ENCODE peak calls at places on chromosomes 11 and 22, in eight cellular contexts. One of them, this sample, is unnamed.
A peak's percentile ranks its signal among the peaks of the same experiment; 100 is the strongest.

GRCh38 chr11:11056749-11057471 is 199.1 kb upstream of the ZBED5 start:
- DNase-seq in upper lobe of right lung: no peak
- DNase-seq in heart left ventricle: no peak
- DNase-seq in PC-9: no peak
- DNase-seq in psoas muscle: no peak
- DNase-seq in mucosa of descending colon: no peak
- DNase-seq in testis: no peak
- DNase-seq in ovary: no peak
- DNase-seq in this sample: no peak

GRCh38 chr11:99325807-99326206 is 305.1 kb downstream of the CNTN5 start:
- DNase-seq in upper lobe of right lung: no peak
- DNase-seq in heart left ventricle: no peak
- DNase-seq in PC-9: peak; percentile 74
- DNase-seq in psoas muscle: no peak
- DNase-seq in mucosa of descending colon: no peak
- DNase-seq in testis: no peak
- DNase-seq in ovary: no peak
- DNase-seq in this sample: no peak

GRCh38 chr22:29689872-29690213 is 30.0 kb upstream of the CABP7 start:
- DNase-seq in upper lobe of right lung: peak; percentile 78
- DNase-seq in heart left ventricle: peak; percentile 59
- DNase-seq in PC-9: no peak
- DNase-seq in psoas muscle: peak; percentile 67
- DNase-seq in mucosa of descending colon: no peak
- DNase-seq in testis: peak; percentile 69
- DNase-seq in ovary: peak; percentile 62
- DNase-seq in this sample: peak; percentile 67

GRCh38 chr11:62917906-62918502 is 3.2 kb downstream of the CHRM1 start:
- DNase-seq in upper lobe of right lung: no peak
- DNase-seq in heart left ventricle: no peak
- DNase-seq in PC-9: peak; percentile 30
- DNase-seq in psoas muscle: no peak
- DNase-seq in mucosa of descending colon: no peak
- DNase-seq in testis: no peak
- DNase-seq in ovary: no peak
- DNase-seq in this sample: peak; percentile 9

GRCh38 chr11:114036156-114036811 is 23.2 kb upstream of the ZBTB16 start:
- DNase-seq in upper lobe of right lung: peak; percentile 93
- DNase-seq in heart left ventricle: peak; percentile 83
- DNase-seq in PC-9: no peak
- DNase-seq in psoas muscle: peak; percentile 88
- DNase-seq in mucosa of descending colon: peak; percentile 86
- DNase-seq in testis: peak; percentile 87
- DNase-seq in ovary: peak; percentile 84
- DNase-seq in this sample: peak; percentile 91

GRCh38 chr11:83601201-83601992 is 315.2 kb upstream of the CCDC90B start:
- DNase-seq in upper lobe of right lung: no peak
- DNase-seq in heart left ventricle: no peak
- DNase-seq in PC-9: no peak
- DNase-seq in psoas muscle: no peak
- DNase-seq in mucosa of descending colon: no peak
- DNase-seq in testis: no peak
- DNase-seq in ovary: no peak
- DNase-seq in this sample: no peak

GRCh38 chr22:37887610-37888378 is 18.3 kb upstream of the MICALL1 start:
- DNase-seq in upper lobe of right lung: no peak
- DNase-seq in heart left ventricle: no peak
- DNase-seq in PC-9: peak; percentile 100
- DNase-seq in psoas muscle: peak; percentile 31
- DNase-seq in mucosa of descending colon: no peak
- DNase-seq in testis: peak; percentile 75
- DNase-seq in ovary: peak; percentile 53
- DNase-seq in this sample: no peak

GRCh38 chr11:119092880-119093665 is 8.4 kb downstream of the HMBS start:
- DNase-seq in upper lobe of right lung: no peak
- DNase-seq in heart left ventricle: no peak
- DNase-seq in PC-9: no peak
- DNase-seq in psoas muscle: no peak
- DNase-seq in mucosa of descending colon: no peak
- DNase-seq in testis: no peak
- DNase-seq in ovary: no peak
- DNase-seq in this sample: no peak

GRCh38 chr11:108902027-108902469 is 237.2 kb downstream of the DDX10 start:
- DNase-seq in upper lobe of right lung: no peak
- DNase-seq in heart left ventricle: no peak
- DNase-seq in PC-9: no peak
- DNase-seq in psoas muscle: no peak
- DNase-seq in mucosa of descending colon: no peak
- DNase-seq in testis: no peak
- DNase-seq in ovary: no peak
- DNase-seq in this sample: no peak

GRCh38 chr11:77392842-77393241 is 81.1 kb downstream of the PAK1 start:
- DNase-seq in upper lobe of right lung: no peak
- DNase-seq in heart left ventricle: no peak
- DNase-seq in PC-9: no peak
- DNase-seq in psoas muscle: no peak
- DNase-seq in mucosa of descending colon: no peak
- DNase-seq in testis: no peak
- DNase-seq in ovary: no peak
- DNase-seq in this sample: no peak

GRCh38 chr11:285021-285893 is 3.7 kb upstream of the PGGHG start:
- DNase-seq in upper lobe of right lung: peak; percentile 48
- DNase-seq in heart left ventricle: peak; percentile 16
- DNase-seq in PC-9: no peak
- DNase-seq in psoas muscle: no peak
- DNase-seq in mucosa of descending colon: no peak
- DNase-seq in testis: peak; percentile 13
- DNase-seq in ovary: no peak
- DNase-seq in this sample: no peak

GRCh38 chr22:30667092-30667485 is 586 bp downstream of the DUSP18 start:
- DNase-seq in upper lobe of right lung: no peak
- DNase-seq in heart left ventricle: no peak
- DNase-seq in PC-9: no peak
- DNase-seq in psoas muscle: no peak
- DNase-seq in mucosa of descending colon: no peak
- DNase-seq in testis: no peak
- DNase-seq in ovary: no peak
- DNase-seq in this sample: no peak

GRCh38 chr11:114964676-114965214 is 286.4 kb downstream of the NXPE2 start:
- DNase-seq in upper lobe of right lung: no peak
- DNase-seq in heart left ventricle: no peak
- DNase-seq in PC-9: no peak
- DNase-seq in psoas muscle: no peak
- DNase-seq in mucosa of descending colon: no peak
- DNase-seq in testis: no peak
- DNase-seq in ovary: no peak
- DNase-seq in this sample: no peak

GRCh38 chr11:112227002-112227401 is 774 bp downstream of the PTS start:
- DNase-seq in upper lobe of right lung: no peak
- DNase-seq in heart left ventricle: no peak
- DNase-seq in PC-9: no peak
- DNase-seq in psoas muscle: no peak
- DNase-seq in mucosa of descending colon: no peak
- DNase-seq in testis: no peak
- DNase-seq in ovary: no peak
- DNase-seq in this sample: no peak

GRCh38 chr22:30206964-30207363 is 39.6 kb downstream of the LIF start:
- DNase-seq in upper lobe of right lung: no peak
- DNase-seq in heart left ventricle: no peak
- DNase-seq in PC-9: peak; percentile 99
- DNase-seq in psoas muscle: peak; percentile 78
- DNase-seq in mucosa of descending colon: no peak
- DNase-seq in testis: peak; percentile 64
- DNase-seq in ovary: peak; percentile 37
- DNase-seq in this sample: no peak

GRCh38 chr11:60208146-60208895 is 25.4 kb upstream of the MS4A6A start:
- DNase-seq in upper lobe of right lung: no peak
- DNase-seq in heart left ventricle: no peak
- DNase-seq in PC-9: no peak
- DNase-seq in psoas muscle: no peak
- DNase-seq in mucosa of descending colon: no peak
- DNase-seq in testis: no peak
- DNase-seq in ovary: no peak
- DNase-seq in this sample: no peak

GRCh38 chr11:1217151-1217550 is 5.7 kb upstream of the MUC5B start:
- DNase-seq in upper lobe of right lung: peak; percentile 48
- DNase-seq in heart left ventricle: no peak
- DNase-seq in PC-9: no peak
- DNase-seq in psoas muscle: no peak
- DNase-seq in mucosa of descending colon: no peak
- DNase-seq in testis: no peak
- DNase-seq in ovary: no peak
- DNase-seq in this sample: peak; percentile 11

GRCh38 chr11:118234833-118235232 is 10.0 kb upstream of the JAML start:
- DNase-seq in upper lobe of right lung: no peak
- DNase-seq in heart left ventricle: no peak
- DNase-seq in PC-9: no peak
- DNase-seq in psoas muscle: no peak
- DNase-seq in mucosa of descending colon: no peak
- DNase-seq in testis: no peak
- DNase-seq in ovary: no peak
- DNase-seq in this sample: no peak

GRCh38 chr22:47624277-47625012 is 862.0 kb downstream of the TBC1D22A start:
- DNase-seq in upper lobe of right lung: peak; percentile 35
- DNase-seq in heart left ventricle: no peak
- DNase-seq in PC-9: no peak
- DNase-seq in psoas muscle: no peak
- DNase-seq in mucosa of descending colon: no peak
- DNase-seq in testis: no peak
- DNase-seq in ovary: no peak
- DNase-seq in this sample: no peak

GRCh38 chr11:70036971-70037882 is 40.9 kb upstream of the ANO1 start:
- DNase-seq in upper lobe of right lung: no peak
- DNase-seq in heart left ventricle: no peak
- DNase-seq in PC-9: no peak
- DNase-seq in psoas muscle: no peak
- DNase-seq in mucosa of descending colon: no peak
- DNase-seq in testis: no peak
- DNase-seq in ovary: no peak
- DNase-seq in this sample: no peak
- H3K9me3 ChIP-seq in upper lobe of right lung: no peaks in the 10 kb centered on the region
- H3K9me3 ChIP-seq in heart left ventricle: no peaks in the 10 kb centered on the region
- H3K9me3 ChIP-seq in PC-9: peaks cover 32% of the 10 kb centered on the region
- H3K9me3 ChIP-seq in psoas muscle: peaks cover 5% of the 10 kb centered on the region
- H3K9me3 ChIP-seq in mucosa of descending colon: peaks cover 5% of the 10 kb centered on the region
- H3K9me3 ChIP-seq in testis: no peaks in the 10 kb centered on the region
- H3K9me3 ChIP-seq in ovary: no peaks in the 10 kb centered on the region
- H3K9me3 ChIP-seq in this sample: peaks cover 13% of the 10 kb centered on the region

GRCh38 chr11:92852203-92852602 is 117.2 kb upstream of the MTNR1B start:
- DNase-seq in upper lobe of right lung: no peak
- DNase-seq in heart left ventricle: no peak
- DNase-seq in PC-9: no peak
- DNase-seq in psoas muscle: no peak
- DNase-seq in mucosa of descending colon: no peak
- DNase-seq in testis: no peak
- DNase-seq in ovary: no peak
- DNase-seq in this sample: no peak

GRCh38 chr11:92854952-92855351 is 114.5 kb upstream of the MTNR1B start:
- DNase-seq in upper lobe of right lung: no peak
- DNase-seq in heart left ventricle: no peak
- DNase-seq in PC-9: no peak
- DNase-seq in psoas muscle: no peak
- DNase-seq in mucosa of descending colon: no peak
- DNase-seq in testis: no peak
- DNase-seq in ovary: no peak
- DNase-seq in this sample: no peak

GRCh38 chr11:92848578-92848977 is 120.9 kb upstream of the MTNR1B start:
- DNase-seq in upper lobe of right lung: no peak
- DNase-seq in heart left ventricle: no peak
- DNase-seq in PC-9: no peak
- DNase-seq in psoas muscle: no peak
- DNase-seq in mucosa of descending colon: no peak
- DNase-seq in testis: no peak
- DNase-seq in ovary: no peak
- DNase-seq in this sample: no peak

GRCh38 chr11:92854162-92854561 is 115.3 kb upstream of the MTNR1B start:
- DNase-seq in upper lobe of right lung: no peak
- DNase-seq in heart left ventricle: no peak
- DNase-seq in PC-9: no peak
- DNase-seq in psoas muscle: no peak
- DNase-seq in mucosa of descending colon: no peak
- DNase-seq in testis: no peak
- DNase-seq in ovary: no peak
- DNase-seq in this sample: no peak

GRCh38 chr11:92852946-92853345 is 116.5 kb upstream of the MTNR1B start:
- DNase-seq in upper lobe of right lung: peak; percentile 64
- DNase-seq in heart left ventricle: no peak
- DNase-seq in PC-9: no peak
- DNase-seq in psoas muscle: no peak
- DNase-seq in mucosa of descending colon: peak; percentile 62
- DNase-seq in testis: no peak
- DNase-seq in ovary: no peak
- DNase-seq in this sample: peak; percentile 45
- H3K36me3 ChIP-seq in upper lobe of right lung: no peaks in the 10 kb centered on the region
- H3K36me3 ChIP-seq in heart left ventricle: no peaks in the 10 kb centered on the region
- H3K36me3 ChIP-seq in PC-9: no peaks in the 10 kb centered on the region
- H3K36me3 ChIP-seq in psoas muscle: no peaks in the 10 kb centered on the region
- H3K36me3 ChIP-seq in mucosa of descending colon: no peaks in the 10 kb centered on the region
- H3K36me3 ChIP-seq in testis: no peaks in the 10 kb centered on the region
- H3K36me3 ChIP-seq in ovary: no peaks in the 10 kb centered on the region
- H3K36me3 ChIP-seq in this sample: no peaks in the 10 kb centered on the region

GRCh38 chr11:2625183-2625582 is 74.6 kb downstream of the KCNQ1OT1 start:
- DNase-seq in upper lobe of right lung: no peak
- DNase-seq in heart left ventricle: no peak
- DNase-seq in PC-9: no peak
- DNase-seq in psoas muscle: no peak
- DNase-seq in mucosa of descending colon: no peak
- DNase-seq in testis: no peak
- DNase-seq in ovary: no peak
- DNase-seq in this sample: no peak

GRCh38 chr11:2630679-2631078 is 69.1 kb downstream of the KCNQ1OT1 start:
- DNase-seq in upper lobe of right lung: no peak
- DNase-seq in heart left ventricle: no peak
- DNase-seq in PC-9: no peak
- DNase-seq in psoas muscle: no peak
- DNase-seq in mucosa of descending colon: no peak
- DNase-seq in testis: no peak
- DNase-seq in ovary: no peak
- DNase-seq in this sample: no peak

DNA sequence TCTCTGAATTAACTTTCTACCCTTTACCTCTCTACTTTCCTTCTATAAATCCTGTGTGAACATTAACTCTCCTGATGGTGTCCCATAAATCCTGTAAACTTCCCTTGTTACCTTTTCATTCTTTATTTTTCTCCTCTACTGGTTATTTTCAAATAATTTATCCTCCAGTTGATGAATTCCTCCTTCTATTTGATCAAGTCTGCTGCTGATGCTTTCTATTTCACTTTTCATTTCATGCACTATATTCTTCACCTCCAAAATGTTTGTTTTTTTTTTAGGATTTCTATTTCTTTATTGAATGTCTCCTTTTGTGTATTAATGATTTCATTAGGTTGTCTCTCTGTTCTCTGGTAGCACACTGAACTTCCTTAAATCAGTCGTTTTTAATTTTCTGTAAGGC is 68.6 kb downstream of the KCNQ1OT1 start:
- DNase-seq in upper lobe of right lung: no peak
- DNase-seq in heart left ventricle: no peak
- DNase-seq in PC-9: no peak
- DNase-seq in psoas muscle: no peak
- DNase-seq in mucosa of descending colon: no peak
- DNase-seq in testis: no peak
- DNase-seq in ovary: no peak
- DNase-seq in this sample: no peak
- H3K9me3 ChIP-seq in upper lobe of right lung: peaks cover 33% of the 10 kb centered on the region
- H3K9me3 ChIP-seq in heart left ventricle: no peaks in the 10 kb centered on the region
- H3K9me3 ChIP-seq in PC-9: peaks cover 60% of the 10 kb centered on the region
- H3K9me3 ChIP-seq in psoas muscle: peaks cover 43% of the 10 kb centered on the region
- H3K9me3 ChIP-seq in mucosa of descending colon: peaks cover 50% of the 10 kb centered on the region
- H3K9me3 ChIP-seq in testis: no peaks in the 10 kb centered on the region
- H3K9me3 ChIP-seq in ovary: no peaks in the 10 kb centered on the region
- H3K9me3 ChIP-seq in this sample: peaks cover 39% of the 10 kb centered on the region

GRCh38 chr11:61442616-61443015 is 12.7 kb downstream of the SDHAF2 start:
- DNase-seq in upper lobe of right lung: no peak
- DNase-seq in heart left ventricle: no peak
- DNase-seq in PC-9: no peak
- DNase-seq in psoas muscle: no peak
- DNase-seq in mucosa of descending colon: no peak
- DNase-seq in testis: no peak
- DNase-seq in ovary: no peak
- DNase-seq in this sample: no peak
- H3K36me3 ChIP-seq in upper lobe of right lung: peaks cover 93% of the 10 kb centered on the region
- H3K36me3 ChIP-seq in heart left ventricle: peaks cover 92% of the 10 kb centered on the region
- H3K36me3 ChIP-seq in PC-9: peaks cover 35% of the 10 kb centered on the region
- H3K36me3 ChIP-seq in psoas muscle: peaks cover 92% of the 10 kb centered on the region
- H3K36me3 ChIP-seq in mucosa of descending colon: peaks cover 6% of the 10 kb centered on the region
- H3K36me3 ChIP-seq in testis: no peaks in the 10 kb centered on the region
- H3K36me3 ChIP-seq in ovary: no peaks in the 10 kb centered on the region
- H3K36me3 ChIP-seq in this sample: peaks cover 93% of the 10 kb centered on the region

This sample was measured in lower lobe of right lung.